ENCODE peak calls at places on chromosomes 4 and X, in five cellular contexts. One of them, this sample, is unnamed.

GRCh38 chr4:150411527-150411926 is 170.4 kb upstream of the MAB21L2 start:
- DNase-seq in nucleus accumbens: no peak
- DNase-seq in NCI-H774: no peak
- DNase-seq in stimulated activated CD4-positive, alpha-beta T cell treated with anti-CD3 and anti-CD28 coated beads, TNF-alpha, amount 100 ng/mL, for 1 hour: no peak
- DNase-seq in GM23248: no peak
- DNase-seq in this sample: no peak

GRCh38 chr4:52552778-52553177 is 106.3 kb downstream of the USP46 start:
- DNase-seq in nucleus accumbens: no peak
- DNase-seq in NCI-H774: no peak
- DNase-seq in stimulated activated CD4-positive, alpha-beta T cell treated with anti-CD3 and anti-CD28 coated beads, TNF-alpha, amount 100 ng/mL, for 1 hour: no peak
- DNase-seq in GM23248: no peak
- DNase-seq in this sample: no peak

GRCh38 chrX:39848243-39848642 is 249.5 kb downstream of the BCOR start:
- DNase-seq in nucleus accumbens: no peak
- DNase-seq in NCI-H774: no peak
- DNase-seq in stimulated activated CD4-positive, alpha-beta T cell treated with anti-CD3 and anti-CD28 coated beads, TNF-alpha, amount 100 ng/mL, for 1 hour: no peak
- DNase-seq in GM23248: no peak
- DNase-seq in this sample: no peak

GRCh38 chrX:17443546-17443945 is 68.5 kb downstream of the NHS start:
- DNase-seq in nucleus accumbens: no peak
- DNase-seq in NCI-H774: no peak
- DNase-seq in stimulated activated CD4-positive, alpha-beta T cell treated with anti-CD3 and anti-CD28 coated beads, TNF-alpha, amount 100 ng/mL, for 1 hour: no peak
- DNase-seq in GM23248: peak; percentile 42
- DNase-seq in this sample: no peak

GRCh38 chrX:72245461-72246089 is 6.7 kb upstream of the ERCC6L start:
- DNase-seq in nucleus accumbens: peak; percentile 0
- DNase-seq in NCI-H774: peak; percentile 9
- DNase-seq in stimulated activated CD4-positive, alpha-beta T cell treated with anti-CD3 and anti-CD28 coated beads, TNF-alpha, amount 100 ng/mL, for 1 hour: no peak
- DNase-seq in GM23248: peak; percentile 68
- DNase-seq in this sample: peak; percentile 29

GRCh38 chr4:160928482-160928881 is 1235.3 kb downstream of the FSTL5 start:
- DNase-seq in nucleus accumbens: no peak
- DNase-seq in NCI-H774: no peak
- DNase-seq in stimulated activated CD4-positive, alpha-beta T cell treated with anti-CD3 and anti-CD28 coated beads, TNF-alpha, amount 100 ng/mL, for 1 hour: no peak
- DNase-seq in GM23248: no peak
- DNase-seq in this sample: no peak

GRCh38 chr4:38180456-38180855 is 220.3 kb downstream of the PTTG2 start:
- DNase-seq in nucleus accumbens: no peak
- DNase-seq in NCI-H774: no peak
- DNase-seq in stimulated activated CD4-positive, alpha-beta T cell treated with anti-CD3 and anti-CD28 coated beads, TNF-alpha, amount 100 ng/mL, for 1 hour: no peak
- DNase-seq in GM23248: peak; percentile 20
- DNase-seq in this sample: no peak

GRCh38 chr4:79650794-79651431 is 242.9 kb upstream of the GK2 start:
- DNase-seq in nucleus accumbens: no peak
- DNase-seq in NCI-H774: no peak
- DNase-seq in stimulated activated CD4-positive, alpha-beta T cell treated with anti-CD3 and anti-CD28 coated beads, TNF-alpha, amount 100 ng/mL, for 1 hour: no peak
- DNase-seq in GM23248: peak; percentile 62
- DNase-seq in this sample: no peak

GRCh38 chr4:107863850-107864371 is 39.2 kb downstream of the SGMS2 start:
- DNase-seq in nucleus accumbens: no peak
- DNase-seq in NCI-H774: no peak
- DNase-seq in stimulated activated CD4-positive, alpha-beta T cell treated with anti-CD3 and anti-CD28 coated beads, TNF-alpha, amount 100 ng/mL, for 1 hour: no peak
- DNase-seq in GM23248: peak; percentile 53
- DNase-seq in this sample: no peak